ENCODE peak calls at places on chromosomes 1 and 21, in six cellular contexts. J, I, A, Z, G and R are unnamed samples. For H3K4me1, the result is how much of the 10 kb centered on the place peaks cover.

GRCh38 chr1:61117283-61117682 is 34.9 kb downstream of the NFIA start:
- DNase-seq in A (no peak), I (no peak), G (no peak), Z (no peak), J (no peak), R (no peak)

GRCh38 chr1:4965346-4965726 is 310.9 kb downstream of the AJAP1 start:
- DNase-seq in I (no peak), G (no peak), Z (no peak), A (no peak), J (no peak), R (no peak)

GRCh38 chr1:182185822-182186756 is 124.6 kb upstream of the ZNF648 start:
- DNase-seq in G (no peak), A (no peak), Z (no peak), J (peak), I (peak), R (no peak)

GRCh38 chr1:22889213-22889827 is 83.3 kb downstream of the LACTBL1 start:
- DNase-seq in I (peak), J (peak), G (peak), A (no peak), Z (no peak), R (peak)

GRCh38 chr1:196148367-196148970 is 459.8 kb downstream of the KCNT2 start:
- DNase-seq in A (no peak), G (peak), J (peak), Z (no peak), I (peak), R (peak)

GRCh38 chr1:225977937-225978748 is 21.0 kb downstream of the SDE2 start:
- DNase-seq in I (no peak), J (no peak), G (no peak), A (peak), Z (no peak), R (no peak)

GRCh38 chr1:24385160-24385939 is 28.2 kb downstream of the STPG1 start:
- DNase-seq in J (peak), G (no peak), I (no peak), Z (peak), A (no peak), R (no peak)

GRCh38 chr1:14129009-14129408 is 429.0 kb downstream of the PRDM2 start:
- DNase-seq in A (no peak), Z (no peak), I (no peak), J (no peak), G (no peak), R (no peak)

GRCh38 chr1:30133414-30134055 is 589.9 kb downstream of the MATN1 start:
- DNase-seq in J (no peak), A (no peak), Z (no peak), I (no peak), G (peak), R (no peak)

GRCh38 chr1:50023292-50024159 is at the start of gene AGBL4:
- DNase-seq in Z (no peak), A (no peak), J (peak), I (no peak), G (peak), R (peak)

GRCh38 chr1:24540906-24541710 is 14.8 kb upstream of the NCMAP start:
- DNase-seq in I (no peak), A (no peak), J (peak), Z (no peak), G (no peak), R (peak)

GRCh38 chr1:207040181-207040533 is 7.6 kb upstream of the C1orf116 start:
- DNase-seq in J (no peak), A (no peak), Z (no peak), G (no peak), I (no peak), R (no peak)

GRCh38 chr1:151992345-151993083 is 1.1 kb downstream of the S100A10 start:
- DNase-seq in A (no peak), I (peak), J (peak), G (no peak), Z (peak), R (peak)

GRCh38 chr1:204001166-204001901 is 71.6 kb upstream of the SOX13 start:
- DNase-seq in J (no peak), I (no peak), A (no peak), Z (no peak), G (no peak), R (no peak)

GRCh38 chr1:3775498-3776230 is 3.1 kb downstream of the SMIM1 start:
- DNase-seq in Z (peak), A (no peak), G (peak), I (peak), J (peak), R (no peak)

GRCh38 chr1:180231506-180232420 is 1.7 kb downstream of the LHX4 start:
- DNase-seq in G (peak), Z (no peak), A (no peak), J (peak), I (peak), R (peak)

GRCh38 chr1:180542113-180542512 is 16.7 kb upstream of the OVAAL start:
- DNase-seq in Z (no peak), G (no peak), J (no peak), I (no peak), A (no peak), R (no peak)

GRCh38 chr1:56469640-56470371 is 109.6 kb downstream of the PLPP3 start:
- DNase-seq in J (no peak), G (no peak), I (no peak), A (no peak), Z (no peak), R (peak)

GRCh38 chr1:179820216-179820970 is 57.2 kb downstream of the TOR1AIP2 start:
- DNase-seq in G (no peak), J (no peak), Z (no peak), I (no peak), A (no peak), R (no peak)

GRCh38 chr1:29437946-29438345 is 201.6 kb downstream of the PTPRU start:
- DNase-seq in G (no peak), A (no peak), J (no peak), Z (no peak), I (no peak), R (no peak)

GRCh38 chr1:25106352-25106751 is 126.0 kb downstream of the SYF2 start:
- DNase-seq in G (no peak), Z (no peak), A (no peak), I (no peak), J (peak), R (no peak)

GRCh38 chr1:166164995-166165660 is 1.7 kb downstream of the FAM78B start:
- DNase-seq in J (peak), Z (no peak), I (no peak), G (peak), A (no peak), R (peak)

GRCh38 chr1:215056584-215056983 is 26.0 kb upstream of the KCNK2 start:
- DNase-seq in I (no peak), J (no peak), A (no peak), G (no peak), Z (no peak), R (no peak)

GRCh38 chr1:155196103-155196892 is 11.4 kb downstream of the THBS3 start:
- DNase-seq in Z (no peak), G (no peak), I (no peak), J (no peak), A (no peak), R (no peak)

GRCh38 chr21:26365849-26366248 is 195.3 kb upstream of the APP start:
- DNase-seq in J (no peak), G (no peak), I (no peak), Z (no peak), A (no peak), R (no peak)

GRCh38 chr1:214475746-214476145 is 75.7 kb downstream of the PTPN14 start:
- DNase-seq in J (no peak), A (no peak), G (no peak), Z (no peak), I (no peak), R (no peak)

GRCh38 chr1:204258213-204259115 is 44.7 kb upstream of the GOLT1A start:
- DNase-seq in G (peak), J (peak), I (peak), A (no peak), Z (peak), R (peak)

GRCh38 chr1:150981805-150982712 is at the start of gene ANXA9:
- DNase-seq in A (no peak), G (no peak), I (no peak), J (no peak), Z (no peak), R (no peak)

GRCh38 chr1:23592209-23592905 is 33.1 kb upstream of the ID3 start:
- DNase-seq in A (no peak), Z (no peak), J (no peak), I (no peak), G (no peak), R (no peak)

GRCh38 chr1:10960954-10961833 is 51.3 kb upstream of the TARDBP start:
- DNase-seq in J (peak), G (peak), I (peak), A (no peak), Z (peak), R (peak)

GRCh38 chr1:68329096-68329835 is 96.9 kb upstream of the WLS start:
- DNase-seq in I (no peak), A (no peak), J (no peak), Z (no peak), G (no peak), R (peak)

GRCh38 chr1:179941439-179941838 is 13.2 kb upstream of the CEP350 start:
- DNase-seq in A (no peak), Z (no peak), I (no peak), J (no peak), G (no peak), R (no peak)

GRCh38 chr1:22595108-22595507 is 31.8 kb downstream of the EPHA8 start:
- DNase-seq in Z (no peak), I (no peak), J (no peak), A (no peak), G (no peak), R (no peak)

GRCh38 chr1:17581389-17582123 is 42.1 kb downstream of the ARHGEF10L start:
- DNase-seq in Z (no peak), A (no peak), I (no peak), J (no peak), G (peak), R (no peak)

GRCh38 chr1:117051224-117052064 is 8.7 kb upstream of the TTF2 start:
- DNase-seq in J (no peak), Z (no peak), I (no peak), A (peak), G (no peak), R (peak)

GRCh38 chr1:30488324-30488913 is 235.0 kb downstream of the MATN1 start:
- DNase-seq in I (no peak), A (no peak), G (no peak), Z (no peak), J (no peak), R (no peak)

DNA sequence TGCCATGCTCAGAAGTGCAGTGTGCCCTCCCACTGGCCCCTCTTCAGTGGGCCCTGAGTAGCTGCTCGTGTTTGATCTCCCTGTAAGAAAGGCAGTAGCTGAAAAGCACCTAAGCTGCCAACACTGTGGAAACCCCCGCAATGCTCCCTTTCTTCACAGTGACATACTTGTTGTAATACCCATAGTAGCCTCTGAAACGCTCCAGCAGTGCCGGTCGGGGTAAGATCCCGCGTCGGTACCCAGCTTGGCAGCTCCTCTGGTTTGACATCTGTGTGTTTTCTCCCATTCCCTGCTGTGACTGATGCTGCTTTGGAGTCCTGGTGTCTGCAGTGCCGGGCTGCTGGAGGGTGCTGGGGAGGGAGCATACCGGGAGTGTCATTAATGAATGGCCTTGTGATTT is 3.6 kb downstream of the CHAF1B start:
- DNase-seq in J (peak), Z (peak), A (no peak), G (peak), I (no peak), R (no peak)
- TF ChIP-seq MAX in J (no peak), Z (no peak), A (no peak), G (no peak), I (no peak), R (no peak)

GRCh38 chr1:113859478-113860175 is 11.9 kb downstream of the PTPN22 start:
- DNase-seq in J (no peak), I (no peak), A (peak), Z (no peak), G (no peak), R (no peak)
- H3K4me1 ChIP-seq in J (under half), I (under half), A (under half), Z (under half), G (under half), R (under half)

GRCh38 chr1:79575424-79575823 is 568.9 kb upstream of the ADGRL4 start:
- DNase-seq in J (no peak), A (no peak), G (no peak), I (no peak), Z (no peak), R (peak)
- TF ChIP-seq MAX in J (no peak), A (no peak), G (no peak), I (no peak), Z (no peak), R (no peak)

DNA sequence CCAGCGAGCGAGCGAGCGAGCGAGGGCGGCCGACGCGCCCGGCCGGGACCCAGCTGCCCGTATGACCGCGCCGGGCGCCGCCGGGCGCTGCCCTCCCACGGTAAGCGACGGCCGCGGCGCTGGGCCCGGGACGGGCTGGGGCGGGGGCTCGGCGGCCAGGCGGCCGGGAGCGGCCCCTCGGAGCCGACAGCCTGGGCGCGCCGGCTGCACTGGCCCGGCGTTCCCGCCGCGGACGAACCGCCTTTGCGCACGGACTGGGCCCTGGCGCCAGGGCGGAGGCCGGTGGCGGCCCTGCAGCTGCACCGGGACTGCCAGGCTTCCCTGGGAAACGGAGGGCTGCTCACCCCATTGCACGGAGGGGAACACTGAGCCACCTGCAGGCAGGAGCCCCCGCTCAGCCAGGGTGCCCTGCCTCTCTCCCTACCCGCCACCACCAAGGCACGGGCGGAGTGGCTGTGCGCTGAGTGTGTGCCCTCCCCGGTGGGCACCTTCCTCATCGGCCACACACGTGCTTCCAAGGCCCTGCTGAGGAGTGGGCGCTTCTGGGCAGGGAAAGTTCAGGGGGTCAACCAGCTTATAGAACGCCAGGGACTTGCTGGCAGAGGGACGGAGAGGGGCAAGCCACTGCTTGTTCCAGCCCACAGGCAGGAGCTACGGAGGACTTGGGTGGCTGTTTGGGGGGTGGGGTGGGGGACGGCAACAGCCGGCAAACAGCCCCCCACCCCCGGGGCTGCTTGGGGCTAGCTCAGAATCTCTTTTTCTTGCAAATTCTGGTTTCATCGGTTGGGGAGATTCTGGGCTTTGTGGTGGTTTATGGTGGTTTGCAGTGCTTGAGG is 532 bp downstream of the CSF1 start:
- DNase-seq in J (no peak), Z (no peak), A (no peak), G (no peak), I (no peak), R (peak)
- H3K4me1 ChIP-seq in J (under half), Z (under half), A (under half), G (under half), I (under half), R (under half)

GRCh38 chr1:242240691-242241090 is 241.8 kb upstream of the MAP1LC3C start:
- DNase-seq in I (no peak), J (no peak), Z (no peak), A (no peak), G (no peak), R (no peak)

GRCh38 chr1:242243472-242243871 is 244.6 kb upstream of the MAP1LC3C start:
- DNase-seq in G (no peak), J (no peak), A (no peak), I (no peak), Z (no peak), R (no peak)

GRCh38 chr1:242240061-242240460 is 241.2 kb upstream of the MAP1LC3C start:
- DNase-seq in I (no peak), Z (no peak), G (no peak), J (peak), A (no peak), R (no peak)

GRCh38 chr1:242242983-242243382 is 244.1 kb upstream of the MAP1LC3C start:
- DNase-seq in A (no peak), Z (no peak), J (no peak), G (no peak), I (no peak), R (no peak)

GRCh38 chr1:242245255-242245654 is 246.4 kb upstream of the MAP1LC3C start:
- DNase-seq in I (no peak), Z (no peak), J (no peak), G (no peak), A (no peak), R (no peak)
- TF ChIP-seq MAX in I (no peak), Z (no peak), J (no peak), G (no peak), A (no peak), R (no peak)